ENCODE peak calls at places on chromosome 22, in five cellular contexts. One of them, this sample, is unnamed.

GRCh38 chr22:20524004-20524481 is 16.6 kb downstream of the MED15 start:
- DNase-seq in IMR-90: peak; percentile 65
- DNase-seq in SK-N-SH: peak; percentile 49
- DNase-seq in K562: peak; percentile 52
- DNase-seq in GM12878: peak; percentile 68
- DNase-seq in this sample: no peak

GRCh38 chr22:37609240-37610152 is 862 bp downstream of the GGA1 start:
- DNase-seq in IMR-90: no peak
- DNase-seq in SK-N-SH: peak; percentile 71
- DNase-seq in K562: peak; percentile 67
- DNase-seq in GM12878: no peak
- DNase-seq in this sample: no peak

GRCh38 chr22:44309137-44309536 is 3.6 kb downstream of the SHISAL1 start:
- DNase-seq in IMR-90: peak; percentile 98
- DNase-seq in SK-N-SH: no peak
- DNase-seq in K562: no peak
- DNase-seq in GM12878: no peak
- DNase-seq in this sample: peak; percentile 41

GRCh38 chr22:25979968-25980367 is 189.3 kb upstream of the SEZ6L start:
- DNase-seq in IMR-90: no peak
- DNase-seq in SK-N-SH: no peak
- DNase-seq in K562: no peak
- DNase-seq in GM12878: no peak
- DNase-seq in this sample: no peak

GRCh38 chr22:37806409-37807338 is 1.1 kb upstream of the GCAT start:
- DNase-seq in IMR-90: peak; percentile 52
- DNase-seq in SK-N-SH: peak; percentile 28
- DNase-seq in K562: peak; percentile 43
- DNase-seq in GM12878: no peak
- DNase-seq in this sample: peak; percentile 32

GRCh38 chr22:37775785-37776638 is 31.7 kb upstream of the GCAT start:
- DNase-seq in IMR-90: peak; percentile 99
- DNase-seq in SK-N-SH: no peak
- DNase-seq in K562: no peak
- DNase-seq in GM12878: no peak
- DNase-seq in this sample: no peak

GRCh38 chr22:32823024-32823730 is 21.7 kb downstream of the TIMP3 start:
- DNase-seq in IMR-90: peak; percentile 44
- DNase-seq in SK-N-SH: peak; percentile 59
- DNase-seq in K562: peak; percentile 43
- DNase-seq in GM12878: no peak
- DNase-seq in this sample: peak; percentile 64

GRCh38 chr22:28600546-28601143 is 79.0 kb downstream of the TTC28 start:
- DNase-seq in IMR-90: peak; percentile 72
- DNase-seq in SK-N-SH: peak; percentile 25
- DNase-seq in K562: peak; percentile 5
- DNase-seq in GM12878: no peak
- DNase-seq in this sample: peak; percentile 48

GRCh38 chr22:34886391-34886790 is 179.6 kb upstream of the ISX start:
- DNase-seq in IMR-90: no peak
- DNase-seq in SK-N-SH: no peak
- DNase-seq in K562: no peak
- DNase-seq in GM12878: no peak
- DNase-seq in this sample: no peak

GRCh38 chr22:46731246-46732040 is 6.6 kb downstream of the CERK start:
- DNase-seq in IMR-90: no peak
- DNase-seq in SK-N-SH: peak; percentile 50
- DNase-seq in K562: no peak
- DNase-seq in GM12878: no peak
- DNase-seq in this sample: no peak

GRCh38 chr22:47919893-47920292 is 1157.4 kb downstream of the TBC1D22A start:
- DNase-seq in IMR-90: no peak
- DNase-seq in SK-N-SH: no peak
- DNase-seq in K562: no peak
- DNase-seq in GM12878: no peak
- DNase-seq in this sample: no peak

GRCh38 chr22:37991738-37992442 is 7.5 kb upstream of the SOX10 start:
- DNase-seq in IMR-90: peak; percentile 15
- DNase-seq in SK-N-SH: no peak
- DNase-seq in K562: no peak
- DNase-seq in GM12878: no peak
- DNase-seq in this sample: peak; percentile 13

GRCh38 chr22:27996529-27996925 is 77.5 kb upstream of the PITPNB start:
- DNase-seq in IMR-90: no peak
- DNase-seq in SK-N-SH: no peak
- DNase-seq in K562: no peak
- DNase-seq in GM12878: no peak
- DNase-seq in this sample: no peak

GRCh38 chr22:46622081-46622521 is 1.9 kb downstream of the GRAMD4 start:
- DNase-seq in IMR-90: no peak
- DNase-seq in SK-N-SH: peak; percentile 89
- DNase-seq in K562: no peak
- DNase-seq in GM12878: no peak
- DNase-seq in this sample: no peak

GRCh38 chr22:25172153-25172552 is 27.5 kb upstream of the CRYBB3 start:
- DNase-seq in IMR-90: no peak
- DNase-seq in SK-N-SH: peak; percentile 49
- DNase-seq in K562: peak; percentile 11
- DNase-seq in GM12878: no peak
- DNase-seq in this sample: peak; percentile 30

GRCh38 chr22:26479792-26480610 is 3.6 kb downstream of the HPS4 start:
- DNase-seq in IMR-90: no peak
- DNase-seq in SK-N-SH: no peak
- DNase-seq in K562: no peak
- DNase-seq in GM12878: no peak
- DNase-seq in this sample: no peak

GRCh38 chr22:22463855-22464540 is 44.5 kb downstream of the ZNF280B start:
- DNase-seq in IMR-90: peak; percentile 57
- DNase-seq in SK-N-SH: peak; percentile 67
- DNase-seq in K562: peak; percentile 97
- DNase-seq in GM12878: no peak
- DNase-seq in this sample: peak; percentile 52

GRCh38 chr22:47692811-47693210 is 930.4 kb downstream of the TBC1D22A start:
- DNase-seq in IMR-90: no peak
- DNase-seq in SK-N-SH: no peak
- DNase-seq in K562: no peak
- DNase-seq in GM12878: no peak
- DNase-seq in this sample: no peak

GRCh38 chr22:36435516-36436415 is 45.7 kb downstream of the TXN2 start:
- DNase-seq in IMR-90: no peak
- DNase-seq in SK-N-SH: no peak
- DNase-seq in K562: no peak
- DNase-seq in GM12878: peak; percentile 52
- DNase-seq in this sample: no peak

GRCh38 chr22:44918166-44918924 is 91.5 kb downstream of the PHF21B start:
- DNase-seq in IMR-90: no peak
- DNase-seq in SK-N-SH: no peak
- DNase-seq in K562: no peak
- DNase-seq in GM12878: no peak
- DNase-seq in this sample: no peak

GRCh38 chr22:20581503-20582170 is 74.2 kb downstream of the MED15 start:
- DNase-seq in IMR-90: no peak
- DNase-seq in SK-N-SH: no peak
- DNase-seq in K562: no peak
- DNase-seq in GM12878: no peak
- DNase-seq in this sample: no peak

GRCh38 chr22:33210129-33210784 is 152.1 kb upstream of the SYN3 start:
- DNase-seq in IMR-90: peak; percentile 9
- DNase-seq in SK-N-SH: peak; percentile 68
- DNase-seq in K562: peak; percentile 44
- DNase-seq in GM12878: no peak
- DNase-seq in this sample: peak; percentile 24

GRCh38 chr22:28980326-28980725 is 81.3 kb downstream of the C22orf31 start:
- DNase-seq in IMR-90: no peak
- DNase-seq in SK-N-SH: no peak
- DNase-seq in K562: no peak
- DNase-seq in GM12878: no peak
- DNase-seq in this sample: no peak

GRCh38 chr22:25027959-25028840 is 75.7 kb downstream of the KIAA1671 start:
- DNase-seq in IMR-90: no peak
- DNase-seq in SK-N-SH: peak; percentile 66
- DNase-seq in K562: peak; percentile 37
- DNase-seq in GM12878: no peak
- DNase-seq in this sample: peak; percentile 31

GRCh38 chr22:36644333-36644757 is 59.2 kb downstream of the CACNG2 start:
- DNase-seq in IMR-90: peak; percentile 92
- DNase-seq in SK-N-SH: no peak
- DNase-seq in K562: peak; percentile 38
- DNase-seq in GM12878: no peak
- DNase-seq in this sample: peak; percentile 69

GRCh38 chr22:25704701-25705100 is 37.3 kb upstream of the MYO18B start:
- DNase-seq in IMR-90: no peak
- DNase-seq in SK-N-SH: no peak
- DNase-seq in K562: no peak
- DNase-seq in GM12878: peak; percentile 12
- DNase-seq in this sample: no peak

GRCh38 chr22:32631507-32632245 is 157.1 kb downstream of the FBXO7 start:
- DNase-seq in IMR-90: no peak
- DNase-seq in SK-N-SH: no peak
- DNase-seq in K562: no peak
- DNase-seq in GM12878: no peak
- DNase-seq in this sample: no peak

GRCh38 chr22:46453006-46453828 is 84.2 kb downstream of the CELSR1 start:
- DNase-seq in IMR-90: no peak
- DNase-seq in SK-N-SH: no peak
- DNase-seq in K562: no peak
- DNase-seq in GM12878: no peak
- DNase-seq in this sample: no peak

GRCh38 chr22:45807156-45807915 is 135.7 kb downstream of the ATXN10 start:
- DNase-seq in IMR-90: peak; percentile 60
- DNase-seq in SK-N-SH: no peak
- DNase-seq in K562: no peak
- DNase-seq in GM12878: no peak
- DNase-seq in this sample: no peak

GRCh38 chr22:45308624-45309421 is 911 bp upstream of the FAM118A start:
- DNase-seq in IMR-90: no peak
- DNase-seq in SK-N-SH: no peak
- DNase-seq in K562: no peak
- DNase-seq in GM12878: no peak
- DNase-seq in this sample: no peak

GRCh38 chr22:23626286-23626975 is 5.7 kb downstream of the DRICH1 start:
- DNase-seq in IMR-90: no peak
- DNase-seq in SK-N-SH: no peak
- DNase-seq in K562: no peak
- DNase-seq in GM12878: no peak
- DNase-seq in this sample: no peak

GRCh38 chr22:23632178-23632577 is at the start of gene DRICH1:
- DNase-seq in IMR-90: no peak
- DNase-seq in SK-N-SH: no peak
- DNase-seq in K562: no peak
- DNase-seq in GM12878: no peak
- DNase-seq in this sample: no peak
- TF ChIP-seq RCOR1 in IMR-90: no peak
- TF ChIP-seq RCOR1 in SK-N-SH: no peak
- TF ChIP-seq RCOR1 in K562: no peak
- TF ChIP-seq RCOR1 in GM12878: no peak
- TF ChIP-seq RCOR1 in this sample: no peak

DNA sequence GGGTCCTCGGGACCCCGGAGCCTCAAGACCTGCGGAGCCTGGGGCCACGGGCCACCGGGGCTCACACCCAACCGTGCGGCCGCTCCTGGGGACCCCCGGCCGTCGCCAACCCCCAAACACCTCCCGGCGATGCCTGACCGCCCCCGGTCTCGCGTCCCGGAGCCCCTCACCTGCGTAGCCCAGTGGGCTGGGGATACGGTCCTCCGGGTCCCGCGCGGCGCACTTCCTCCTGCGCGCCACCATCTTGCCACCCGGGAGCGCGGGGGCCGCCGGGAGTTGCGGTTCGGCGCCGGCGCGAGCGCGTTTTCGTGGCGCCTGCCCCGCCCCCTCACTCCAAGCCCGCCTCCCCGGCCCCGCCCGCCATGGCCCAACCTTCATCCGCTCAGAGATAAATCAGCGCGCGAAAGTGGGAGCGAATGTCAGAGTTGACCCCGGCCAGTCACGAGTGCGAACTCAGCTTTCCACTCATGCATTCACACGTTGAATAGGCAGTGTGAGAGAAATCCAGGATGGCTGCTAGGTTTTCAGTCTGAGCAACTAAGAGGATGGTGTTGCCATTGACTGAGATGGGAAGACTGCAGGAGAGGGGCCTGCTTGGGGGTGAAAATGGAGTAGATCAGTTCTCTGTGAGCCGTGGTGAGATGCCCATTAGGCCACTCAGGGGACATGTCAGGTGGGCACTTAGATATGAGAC is at the start of gene RRP7A:
- DNase-seq in IMR-90: peak; percentile 54
- DNase-seq in SK-N-SH: peak; percentile 82
- DNase-seq in K562: peak; percentile 78
- DNase-seq in GM12878: no peak
- DNase-seq in this sample: peak; percentile 67
- TF ChIP-seq RCOR1 in IMR-90: no peak
- TF ChIP-seq RCOR1 in SK-N-SH: no peak
- TF ChIP-seq RCOR1 in K562: peak; percentile 21
- TF ChIP-seq RCOR1 in GM12878: no peak
- TF ChIP-seq RCOR1 in this sample: no peak

GRCh38 chr22:40955516-40955915 is 4.3 kb downstream of the RBX1 start:
- DNase-seq in IMR-90: peak; percentile 21
- DNase-seq in SK-N-SH: no peak
- DNase-seq in K562: no peak
- DNase-seq in GM12878: no peak
- DNase-seq in this sample: no peak
- TF ChIP-seq RCOR1 in IMR-90: no peak
- TF ChIP-seq RCOR1 in SK-N-SH: no peak
- TF ChIP-seq RCOR1 in K562: no peak
- TF ChIP-seq RCOR1 in GM12878: no peak
- TF ChIP-seq RCOR1 in this sample: no peak

GRCh38 chr22:49688516-49689254 is 139.0 kb downstream of the BRD1 start:
- DNase-seq in IMR-90: no peak
- DNase-seq in SK-N-SH: no peak
- DNase-seq in K562: no peak
- DNase-seq in GM12878: no peak
- DNase-seq in this sample: no peak

GRCh38 chr22:49691256-49691655 is 136.4 kb downstream of the BRD1 start:
- DNase-seq in IMR-90: no peak
- DNase-seq in SK-N-SH: no peak
- DNase-seq in K562: no peak
- DNase-seq in GM12878: no peak
- DNase-seq in this sample: no peak

GRCh38 chr22:49689255-49689770 is 138.4 kb downstream of the BRD1 start:
- DNase-seq in IMR-90: no peak
- DNase-seq in SK-N-SH: no peak
- DNase-seq in K562: no peak
- DNase-seq in GM12878: no peak
- DNase-seq in this sample: no peak

GRCh38 chr22:49689858-49690257 is 137.8 kb downstream of the BRD1 start:
- DNase-seq in IMR-90: no peak
- DNase-seq in SK-N-SH: no peak
- DNase-seq in K562: no peak
- DNase-seq in GM12878: no peak
- DNase-seq in this sample: no peak

DNA sequence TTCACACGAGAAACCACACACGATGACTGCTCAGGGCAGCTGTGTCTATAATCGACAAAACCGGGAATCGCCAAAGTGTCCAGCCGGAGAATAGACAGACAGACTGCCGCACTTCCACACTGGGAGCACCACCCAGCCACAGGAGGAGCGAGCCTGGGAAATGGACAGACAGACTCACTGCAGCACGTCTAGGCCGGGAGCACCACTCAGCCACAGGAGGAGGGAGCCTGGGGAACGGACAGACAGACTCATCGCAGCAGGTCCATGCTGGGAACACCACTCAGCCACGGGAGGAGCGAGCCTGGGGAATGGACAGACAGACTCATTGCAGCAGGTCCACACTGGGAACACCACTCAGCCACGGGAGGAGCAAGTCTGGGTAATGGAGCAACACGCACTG is 137.2 kb downstream of the BRD1 start:
- DNase-seq in IMR-90: no peak
- DNase-seq in SK-N-SH: no peak
- DNase-seq in K562: no peak
- DNase-seq in GM12878: no peak
- DNase-seq in this sample: no peak
- TF ChIP-seq RCOR1 in IMR-90: no peak
- TF ChIP-seq RCOR1 in SK-N-SH: no peak
- TF ChIP-seq RCOR1 in K562: no peak
- TF ChIP-seq RCOR1 in GM12878: no peak
- TF ChIP-seq RCOR1 in this sample: no peak